ENCODE peak calls at places on chromosome 11, in nine cellular contexts. One of them, this sample, is unnamed.

GRCh38 chr11:77424639-77425038 is 49.3 kb downstream of the PAK1 start:
- DNase-seq in B cell: no peak
- DNase-seq in cardiac fibroblast: no peak
- DNase-seq in foreskin fibroblast: no peak
- DNase-seq in spleen: no peak
- DNase-seq in mammary epithelial cell: no peak
- DNase-seq in Peyer's patch: no peak
- DNase-seq in CD8-positive, alpha-beta T cell: no peak
- DNase-seq in GM10248: no peak
- DNase-seq in this sample: no peak

GRCh38 chr11:48025983-48026340 is 45.6 kb downstream of the PTPRJ start:
- DNase-seq in B cell: no peak
- DNase-seq in Peyer's patch: no peak
- DNase-seq in spleen: no peak
- DNase-seq in CD8-positive, alpha-beta T cell: no peak
- DNase-seq in cardiac fibroblast: no peak
- DNase-seq in foreskin fibroblast: no peak
- DNase-seq in mammary epithelial cell: no peak
- DNase-seq in GM10248: no peak
- DNase-seq in this sample: no peak

GRCh38 chr11:69101792-69102152 is 53.0 kb downstream of the TPCN2 start:
- DNase-seq in spleen: no peak
- DNase-seq in cardiac fibroblast: no peak
- DNase-seq in foreskin fibroblast: no peak
- DNase-seq in GM10248: peak
- DNase-seq in B cell: no peak
- DNase-seq in Peyer's patch: no peak
- DNase-seq in mammary epithelial cell: no peak
- DNase-seq in CD8-positive, alpha-beta T cell: no peak
- DNase-seq in this sample: no peak

GRCh38 chr11:16938061-16938460 is 76.2 kb downstream of the PLEKHA7 start:
- DNase-seq in cardiac fibroblast: no peak
- DNase-seq in mammary epithelial cell: no peak
- DNase-seq in CD8-positive, alpha-beta T cell: no peak
- DNase-seq in spleen: no peak
- DNase-seq in foreskin fibroblast: no peak
- DNase-seq in B cell: no peak
- DNase-seq in GM10248: no peak
- DNase-seq in Peyer's patch: no peak
- DNase-seq in this sample: no peak

GRCh38 chr11:61378713-61379313 is 13.6 kb upstream of the TMEM216 start:
- DNase-seq in mammary epithelial cell: peak
- DNase-seq in cardiac fibroblast: peak
- DNase-seq in CD8-positive, alpha-beta T cell: no peak
- DNase-seq in spleen: no peak
- DNase-seq in foreskin fibroblast: peak
- DNase-seq in B cell: no peak
- DNase-seq in Peyer's patch: no peak
- DNase-seq in GM10248: no peak
- DNase-seq in this sample: no peak

GRCh38 chr11:19187101-19187500 is 14.7 kb downstream of the CSRP3 start:
- DNase-seq in B cell: no peak
- DNase-seq in Peyer's patch: no peak
- DNase-seq in cardiac fibroblast: no peak
- DNase-seq in CD8-positive, alpha-beta T cell: no peak
- DNase-seq in foreskin fibroblast: peak
- DNase-seq in spleen: no peak
- DNase-seq in GM10248: no peak
- DNase-seq in mammary epithelial cell: peak
- DNase-seq in this sample: no peak

GRCh38 chr11:57727185-57727584 is 14.1 kb upstream of the SELENOH start:
- DNase-seq in CD8-positive, alpha-beta T cell: no peak
- DNase-seq in GM10248: no peak
- DNase-seq in spleen: no peak
- DNase-seq in foreskin fibroblast: no peak
- DNase-seq in B cell: no peak
- DNase-seq in cardiac fibroblast: no peak
- DNase-seq in mammary epithelial cell: peak
- DNase-seq in Peyer's patch: no peak
- DNase-seq in this sample: no peak

GRCh38 chr11:356610-357009 is 12.7 kb upstream of the B4GALNT4 start:
- DNase-seq in cardiac fibroblast: no peak
- DNase-seq in B cell: no peak
- DNase-seq in CD8-positive, alpha-beta T cell: no peak
- DNase-seq in GM10248: no peak
- DNase-seq in Peyer's patch: no peak
- DNase-seq in mammary epithelial cell: no peak
- DNase-seq in foreskin fibroblast: no peak
- DNase-seq in spleen: peak
- DNase-seq in this sample: no peak

GRCh38 chr11:73280606-73281005 is 8.5 kb downstream of the P2RY6 start:
- DNase-seq in foreskin fibroblast: no peak
- DNase-seq in mammary epithelial cell: no peak
- DNase-seq in Peyer's patch: no peak
- DNase-seq in cardiac fibroblast: no peak
- DNase-seq in CD8-positive, alpha-beta T cell: no peak
- DNase-seq in B cell: no peak
- DNase-seq in GM10248: no peak
- DNase-seq in spleen: peak
- DNase-seq in this sample: no peak

GRCh38 chr11:94675239-94675638 is 92.9 kb upstream of the AMOTL1 start:
- DNase-seq in B cell: no peak
- DNase-seq in GM10248: no peak
- DNase-seq in cardiac fibroblast: no peak
- DNase-seq in CD8-positive, alpha-beta T cell: no peak
- DNase-seq in spleen: no peak
- DNase-seq in Peyer's patch: no peak
- DNase-seq in foreskin fibroblast: no peak
- DNase-seq in mammary epithelial cell: peak
- DNase-seq in this sample: no peak

GRCh38 chr11:126628450-126628789 is 272.9 kb downstream of the ST3GAL4 start:
- DNase-seq in B cell: no peak
- DNase-seq in GM10248: no peak
- DNase-seq in spleen: no peak
- DNase-seq in cardiac fibroblast: no peak
- DNase-seq in mammary epithelial cell: no peak
- DNase-seq in foreskin fibroblast: no peak
- DNase-seq in CD8-positive, alpha-beta T cell: no peak
- DNase-seq in Peyer's patch: no peak
- DNase-seq in this sample: no peak

GRCh38 chr11:126630893-126631292 is 275.4 kb downstream of the ST3GAL4 start:
- DNase-seq in GM10248: no peak
- DNase-seq in mammary epithelial cell: no peak
- DNase-seq in Peyer's patch: no peak
- DNase-seq in CD8-positive, alpha-beta T cell: no peak
- DNase-seq in cardiac fibroblast: no peak
- DNase-seq in foreskin fibroblast: no peak
- DNase-seq in spleen: no peak
- DNase-seq in B cell: no peak
- DNase-seq in this sample: no peak

GRCh38 chr11:126630488-126630887 is 275.0 kb downstream of the ST3GAL4 start:
- DNase-seq in foreskin fibroblast: no peak
- DNase-seq in mammary epithelial cell: no peak
- DNase-seq in Peyer's patch: no peak
- DNase-seq in cardiac fibroblast: no peak
- DNase-seq in spleen: no peak
- DNase-seq in CD8-positive, alpha-beta T cell: no peak
- DNase-seq in B cell: no peak
- DNase-seq in GM10248: no peak
- DNase-seq in this sample: no peak

GRCh38 chr11:126627376-126627775 is 271.9 kb downstream of the ST3GAL4 start:
- DNase-seq in B cell: no peak
- DNase-seq in GM10248: no peak
- DNase-seq in mammary epithelial cell: no peak
- DNase-seq in Peyer's patch: no peak
- DNase-seq in spleen: no peak
- DNase-seq in CD8-positive, alpha-beta T cell: no peak
- DNase-seq in cardiac fibroblast: no peak
- DNase-seq in foreskin fibroblast: no peak
- DNase-seq in this sample: no peak

GRCh38 chr11:126628790-126629621 is 273.5 kb downstream of the ST3GAL4 start:
- DNase-seq in mammary epithelial cell: no peak
- DNase-seq in GM10248: no peak
- DNase-seq in cardiac fibroblast: peak
- DNase-seq in spleen: no peak
- DNase-seq in CD8-positive, alpha-beta T cell: no peak
- DNase-seq in B cell: no peak
- DNase-seq in Peyer's patch: no peak
- DNase-seq in foreskin fibroblast: peak
- DNase-seq in this sample: no peak
- TF ChIP-seq CTCF in mammary epithelial cell: no peak
- TF ChIP-seq CTCF in GM10248: no peak
- TF ChIP-seq CTCF in cardiac fibroblast: no peak
- TF ChIP-seq CTCF in spleen: no peak
- TF ChIP-seq CTCF in CD8-positive, alpha-beta T cell: no peak
- TF ChIP-seq CTCF in B cell: no peak
- TF ChIP-seq CTCF in Peyer's patch: no peak
- TF ChIP-seq CTCF in foreskin fibroblast: peak
- TF ChIP-seq CTCF in this sample: no peak

DNA sequence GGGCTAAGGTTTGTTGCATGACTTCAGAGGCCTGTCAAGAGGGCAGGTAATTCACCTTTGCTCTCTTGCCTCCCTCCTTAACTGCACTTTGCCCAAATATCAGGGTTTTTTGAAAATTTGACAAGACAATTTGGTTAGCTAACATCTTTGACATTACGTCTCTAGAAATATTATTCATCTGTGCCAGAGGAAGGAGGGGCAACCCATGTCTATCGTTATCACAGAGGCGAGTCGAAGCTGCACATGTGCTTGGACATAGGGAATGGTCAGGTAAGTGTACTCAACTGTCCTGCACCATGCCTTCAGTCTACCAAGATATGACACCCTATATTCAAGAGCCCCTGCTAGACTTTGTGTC is 3.7 kb downstream of the AKIP1 start:
- DNase-seq in Peyer's patch: no peak
- DNase-seq in mammary epithelial cell: no peak
- DNase-seq in spleen: no peak
- DNase-seq in cardiac fibroblast: no peak
- DNase-seq in GM10248: no peak
- DNase-seq in foreskin fibroblast: no peak
- DNase-seq in CD8-positive, alpha-beta T cell: no peak
- DNase-seq in B cell: no peak
- DNase-seq in this sample: no peak
- TF ChIP-seq CTCF in Peyer's patch: no peak
- TF ChIP-seq CTCF in mammary epithelial cell: no peak
- TF ChIP-seq CTCF in spleen: no peak
- TF ChIP-seq CTCF in cardiac fibroblast: no peak
- TF ChIP-seq CTCF in GM10248: no peak
- TF ChIP-seq CTCF in foreskin fibroblast: no peak
- TF ChIP-seq CTCF in CD8-positive, alpha-beta T cell: peak
- TF ChIP-seq CTCF in B cell: peak
- TF ChIP-seq CTCF in this sample: no peak

DNA sequence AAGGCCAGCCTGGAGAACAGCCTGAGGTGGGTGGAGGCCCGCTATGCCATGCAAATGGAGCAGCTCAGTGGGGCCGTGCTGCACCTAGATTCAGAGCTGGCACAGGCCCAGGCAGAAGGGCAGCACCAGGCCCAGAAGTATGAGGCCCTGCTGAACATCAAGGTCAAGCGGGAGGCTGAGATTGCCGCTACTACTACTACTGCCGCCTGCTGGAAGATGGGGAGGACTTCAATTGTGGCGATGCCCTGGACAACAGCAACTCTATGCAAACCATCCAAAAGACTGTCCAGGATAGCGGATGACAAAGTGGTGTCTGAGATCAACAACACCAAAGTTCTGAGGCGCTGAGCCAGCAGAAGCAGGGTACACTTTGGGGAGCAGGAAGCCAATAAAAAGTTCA is 3.1 kb upstream of the TMEM218 start:
- DNase-seq in spleen: no peak
- DNase-seq in CD8-positive, alpha-beta T cell: no peak
- DNase-seq in Peyer's patch: no peak
- DNase-seq in mammary epithelial cell: no peak
- DNase-seq in GM10248: no peak
- DNase-seq in cardiac fibroblast: no peak
- DNase-seq in B cell: no peak
- DNase-seq in foreskin fibroblast: no peak
- DNase-seq in this sample: no peak
- TF ChIP-seq CTCF in spleen: no peak
- TF ChIP-seq CTCF in CD8-positive, alpha-beta T cell: no peak
- TF ChIP-seq CTCF in Peyer's patch: no peak
- TF ChIP-seq CTCF in mammary epithelial cell: no peak
- TF ChIP-seq CTCF in GM10248: no peak
- TF ChIP-seq CTCF in cardiac fibroblast: peak
- TF ChIP-seq CTCF in B cell: no peak
- TF ChIP-seq CTCF in foreskin fibroblast: no peak
- TF ChIP-seq CTCF in this sample: no peak

GRCh38 chr11:32893091-32893946 is 708 bp downstream of the QSER1 start:
- DNase-seq in GM10248: peak
- DNase-seq in spleen: peak
- DNase-seq in CD8-positive, alpha-beta T cell: no peak
- DNase-seq in mammary epithelial cell: peak
- DNase-seq in cardiac fibroblast: peak
- DNase-seq in Peyer's patch: peak
- DNase-seq in foreskin fibroblast: peak
- DNase-seq in B cell: peak
- DNase-seq in this sample: no peak
- TF ChIP-seq CTCF in GM10248: peak
- TF ChIP-seq CTCF in spleen: peak
- TF ChIP-seq CTCF in CD8-positive, alpha-beta T cell: peak
- TF ChIP-seq CTCF in mammary epithelial cell: peak
- TF ChIP-seq CTCF in cardiac fibroblast: peak
- TF ChIP-seq CTCF in Peyer's patch: peak
- TF ChIP-seq CTCF in foreskin fibroblast: no peak
- TF ChIP-seq CTCF in B cell: peak
- TF ChIP-seq CTCF in this sample: peak

GRCh38 chr11:124746621-124747243 is 5.3 kb downstream of the VSIG2 start:
- DNase-seq in GM10248: peak
- DNase-seq in B cell: peak
- DNase-seq in foreskin fibroblast: peak
- DNase-seq in Peyer's patch: peak
- DNase-seq in cardiac fibroblast: peak
- DNase-seq in CD8-positive, alpha-beta T cell: peak
- DNase-seq in spleen: peak
- DNase-seq in mammary epithelial cell: peak
- DNase-seq in this sample: no peak
- TF ChIP-seq CTCF in GM10248: peak
- TF ChIP-seq CTCF in B cell: peak
- TF ChIP-seq CTCF in foreskin fibroblast: peak
- TF ChIP-seq CTCF in Peyer's patch: peak
- TF ChIP-seq CTCF in cardiac fibroblast: peak
- TF ChIP-seq CTCF in CD8-positive, alpha-beta T cell: peak
- TF ChIP-seq CTCF in spleen: peak
- TF ChIP-seq CTCF in mammary epithelial cell: peak
- TF ChIP-seq CTCF in this sample: peak

GRCh38 chr11:9758676-9759518 is 95.0 kb downstream of the SWAP70 start:
- DNase-seq in B cell: peak
- DNase-seq in foreskin fibroblast: peak
- DNase-seq in mammary epithelial cell: peak
- DNase-seq in spleen: peak
- DNase-seq in Peyer's patch: peak
- DNase-seq in GM10248: peak
- DNase-seq in CD8-positive, alpha-beta T cell: peak
- DNase-seq in cardiac fibroblast: peak
- DNase-seq in this sample: no peak
- TF ChIP-seq CTCF in B cell: no peak
- TF ChIP-seq CTCF in foreskin fibroblast: peak
- TF ChIP-seq CTCF in mammary epithelial cell: peak
- TF ChIP-seq CTCF in spleen: no peak
- TF ChIP-seq CTCF in Peyer's patch: peak
- TF ChIP-seq CTCF in GM10248: peak
- TF ChIP-seq CTCF in CD8-positive, alpha-beta T cell: no peak
- TF ChIP-seq CTCF in cardiac fibroblast: no peak
- TF ChIP-seq CTCF in this sample: peak